ENCODE peak calls at places on chromosome 6, in ten cellular contexts. One of them, this sample, is unnamed.

GRCh38 chr6:169895000-169895759 is 143.8 kb downstream of the ERMARD start:
- DNase-seq in neural crest cell: no peak
- DNase-seq in mucosa of descending colon: no peak
- DNase-seq in cardiac muscle cell: no peak
- DNase-seq in lower lobe of right lung: no peak
- DNase-seq in HFF-Myc: no peak
- DNase-seq in endothelial cell: no peak
- DNase-seq in D721Med: no peak
- DNase-seq in tibial nerve: no peak
- DNase-seq in CD8-positive, alpha-beta T cell: no peak
- DNase-seq in this sample: no peak

GRCh38 chr6:167302796-167303195 is 11.7 kb downstream of the UNC93A start:
- DNase-seq in endothelial cell: no peak
- DNase-seq in lower lobe of right lung: no peak
- DNase-seq in CD8-positive, alpha-beta T cell: no peak
- DNase-seq in mucosa of descending colon: no peak
- DNase-seq in neural crest cell: no peak
- DNase-seq in tibial nerve: no peak
- DNase-seq in HFF-Myc: no peak
- DNase-seq in D721Med: no peak
- DNase-seq in cardiac muscle cell: no peak
- DNase-seq in this sample: no peak

GRCh38 chr6:141890661-141891060 is 242.1 kb upstream of the GJE1 start:
- DNase-seq in lower lobe of right lung: no peak
- DNase-seq in endothelial cell: no peak
- DNase-seq in HFF-Myc: no peak
- DNase-seq in D721Med: no peak
- DNase-seq in cardiac muscle cell: peak
- DNase-seq in tibial nerve: no peak
- DNase-seq in mucosa of descending colon: no peak
- DNase-seq in CD8-positive, alpha-beta T cell: no peak
- DNase-seq in neural crest cell: no peak
- DNase-seq in this sample: no peak

GRCh38 chr6:161137839-161138544 is 135.9 kb downstream of the AGPAT4 start:
- DNase-seq in cardiac muscle cell: no peak
- DNase-seq in mucosa of descending colon: no peak
- DNase-seq in lower lobe of right lung: no peak
- DNase-seq in neural crest cell: no peak
- DNase-seq in endothelial cell: no peak
- DNase-seq in CD8-positive, alpha-beta T cell: no peak
- DNase-seq in D721Med: no peak
- DNase-seq in HFF-Myc: no peak
- DNase-seq in tibial nerve: no peak
- DNase-seq in this sample: no peak

GRCh38 chr6:24923885-24924401 is 11.8 kb downstream of the RIPOR2 start:
- DNase-seq in D721Med: no peak
- DNase-seq in mucosa of descending colon: no peak
- DNase-seq in lower lobe of right lung: no peak
- DNase-seq in HFF-Myc: no peak
- DNase-seq in cardiac muscle cell: no peak
- DNase-seq in neural crest cell: no peak
- DNase-seq in CD8-positive, alpha-beta T cell: no peak
- DNase-seq in tibial nerve: no peak
- DNase-seq in endothelial cell: no peak
- DNase-seq in this sample: no peak

GRCh38 chr6:90907931-90908655 is 321.2 kb upstream of the MAP3K7 start:
- DNase-seq in neural crest cell: no peak
- DNase-seq in mucosa of descending colon: no peak
- DNase-seq in lower lobe of right lung: no peak
- DNase-seq in tibial nerve: no peak
- DNase-seq in CD8-positive, alpha-beta T cell: no peak
- DNase-seq in HFF-Myc: no peak
- DNase-seq in endothelial cell: no peak
- DNase-seq in D721Med: no peak
- DNase-seq in cardiac muscle cell: no peak
- DNase-seq in this sample: no peak

GRCh38 chr6:112881828-112882227 is 534.7 kb downstream of the RFPL4B start:
- DNase-seq in mucosa of descending colon: no peak
- DNase-seq in neural crest cell: no peak
- DNase-seq in CD8-positive, alpha-beta T cell: no peak
- DNase-seq in cardiac muscle cell: no peak
- DNase-seq in endothelial cell: no peak
- DNase-seq in D721Med: no peak
- DNase-seq in tibial nerve: no peak
- DNase-seq in HFF-Myc: no peak
- DNase-seq in lower lobe of right lung: no peak
- DNase-seq in this sample: no peak

GRCh38 chr6:149239573-149240209 is 77.8 kb upstream of the TAB2 start:
- DNase-seq in lower lobe of right lung: no peak
- DNase-seq in CD8-positive, alpha-beta T cell: no peak
- DNase-seq in endothelial cell: no peak
- DNase-seq in D721Med: no peak
- DNase-seq in tibial nerve: no peak
- DNase-seq in cardiac muscle cell: no peak
- DNase-seq in HFF-Myc: no peak
- DNase-seq in neural crest cell: no peak
- DNase-seq in mucosa of descending colon: no peak
- DNase-seq in this sample: no peak

GRCh38 chr6:89122625-89123024 is 4.8 kb upstream of the SRSF12 start:
- DNase-seq in endothelial cell: no peak
- DNase-seq in cardiac muscle cell: peak
- DNase-seq in mucosa of descending colon: no peak
- DNase-seq in neural crest cell: no peak
- DNase-seq in tibial nerve: no peak
- DNase-seq in CD8-positive, alpha-beta T cell: no peak
- DNase-seq in lower lobe of right lung: no peak
- DNase-seq in HFF-Myc: peak
- DNase-seq in D721Med: peak
- DNase-seq in this sample: no peak

GRCh38 chr6:43355862-43356590 is 13.4 kb downstream of the ZNF318 start:
- DNase-seq in HFF-Myc: no peak
- DNase-seq in D721Med: no peak
- DNase-seq in endothelial cell: no peak
- DNase-seq in lower lobe of right lung: no peak
- DNase-seq in tibial nerve: no peak
- DNase-seq in cardiac muscle cell: peak
- DNase-seq in CD8-positive, alpha-beta T cell: no peak
- DNase-seq in mucosa of descending colon: no peak
- DNase-seq in neural crest cell: no peak
- DNase-seq in this sample: no peak

GRCh38 chr6:154683756-154684523 is 49.3 kb upstream of the SCAF8 start:
- DNase-seq in tibial nerve: no peak
- DNase-seq in lower lobe of right lung: no peak
- DNase-seq in cardiac muscle cell: no peak
- DNase-seq in CD8-positive, alpha-beta T cell: no peak
- DNase-seq in mucosa of descending colon: no peak
- DNase-seq in HFF-Myc: peak
- DNase-seq in endothelial cell: no peak
- DNase-seq in neural crest cell: no peak
- DNase-seq in D721Med: no peak
- DNase-seq in this sample: no peak

GRCh38 chr6:71406871-71407860 is 118.6 kb downstream of the OGFRL1 start:
- DNase-seq in lower lobe of right lung: no peak
- DNase-seq in tibial nerve: no peak
- DNase-seq in D721Med: no peak
- DNase-seq in mucosa of descending colon: no peak
- DNase-seq in neural crest cell: no peak
- DNase-seq in HFF-Myc: no peak
- DNase-seq in endothelial cell: no peak
- DNase-seq in CD8-positive, alpha-beta T cell: no peak
- DNase-seq in cardiac muscle cell: no peak
- DNase-seq in this sample: no peak

GRCh38 chr6:89818977-89819335 is 638 bp downstream of the MDN1 start:
- DNase-seq in CD8-positive, alpha-beta T cell: peak
- DNase-seq in endothelial cell: no peak
- DNase-seq in tibial nerve: no peak
- DNase-seq in D721Med: no peak
- DNase-seq in cardiac muscle cell: peak
- DNase-seq in mucosa of descending colon: no peak
- DNase-seq in lower lobe of right lung: no peak
- DNase-seq in neural crest cell: peak
- DNase-seq in HFF-Myc: no peak
- DNase-seq in this sample: no peak

GRCh38 chr6:135853986-135854385 is 2.5 kb downstream of the PDE7B start:
- DNase-seq in cardiac muscle cell: no peak
- DNase-seq in HFF-Myc: no peak
- DNase-seq in tibial nerve: no peak
- DNase-seq in lower lobe of right lung: no peak
- DNase-seq in endothelial cell: no peak
- DNase-seq in neural crest cell: no peak
- DNase-seq in CD8-positive, alpha-beta T cell: no peak
- DNase-seq in D721Med: no peak
- DNase-seq in mucosa of descending colon: no peak
- DNase-seq in this sample: no peak

GRCh38 chr6:47414517-47415167 is 62.9 kb upstream of the CD2AP start:
- DNase-seq in neural crest cell: no peak
- DNase-seq in mucosa of descending colon: no peak
- DNase-seq in cardiac muscle cell: no peak
- DNase-seq in tibial nerve: no peak
- DNase-seq in CD8-positive, alpha-beta T cell: no peak
- DNase-seq in D721Med: no peak
- DNase-seq in endothelial cell: no peak
- DNase-seq in lower lobe of right lung: no peak
- DNase-seq in HFF-Myc: no peak
- DNase-seq in this sample: peak

GRCh38 chr6:129620234-129620610 is 89.8 kb downstream of the ARHGAP18 start:
- DNase-seq in CD8-positive, alpha-beta T cell: no peak
- DNase-seq in lower lobe of right lung: no peak
- DNase-seq in HFF-Myc: no peak
- DNase-seq in D721Med: no peak
- DNase-seq in cardiac muscle cell: no peak
- DNase-seq in endothelial cell: no peak
- DNase-seq in tibial nerve: no peak
- DNase-seq in mucosa of descending colon: no peak
- DNase-seq in neural crest cell: no peak
- DNase-seq in this sample: no peak

GRCh38 chr6:129624488-129624887 is 85.5 kb downstream of the ARHGAP18 start:
- DNase-seq in tibial nerve: no peak
- DNase-seq in neural crest cell: no peak
- DNase-seq in CD8-positive, alpha-beta T cell: no peak
- DNase-seq in mucosa of descending colon: no peak
- DNase-seq in D721Med: no peak
- DNase-seq in lower lobe of right lung: no peak
- DNase-seq in cardiac muscle cell: no peak
- DNase-seq in HFF-Myc: no peak
- DNase-seq in endothelial cell: no peak
- DNase-seq in this sample: no peak

GRCh38 chr6:129619579-129620233 is 90.3 kb downstream of the ARHGAP18 start:
- DNase-seq in HFF-Myc: no peak
- DNase-seq in CD8-positive, alpha-beta T cell: no peak
- DNase-seq in endothelial cell: no peak
- DNase-seq in neural crest cell: no peak
- DNase-seq in cardiac muscle cell: no peak
- DNase-seq in mucosa of descending colon: no peak
- DNase-seq in lower lobe of right lung: no peak
- DNase-seq in D721Med: no peak
- DNase-seq in tibial nerve: no peak
- DNase-seq in this sample: no peak

GRCh38 chr6:129623008-129623732 is 86.8 kb downstream of the ARHGAP18 start:
- DNase-seq in D721Med: no peak
- DNase-seq in HFF-Myc: no peak
- DNase-seq in mucosa of descending colon: no peak
- DNase-seq in endothelial cell: no peak
- DNase-seq in tibial nerve: no peak
- DNase-seq in neural crest cell: no peak
- DNase-seq in lower lobe of right lung: no peak
- DNase-seq in cardiac muscle cell: no peak
- DNase-seq in CD8-positive, alpha-beta T cell: no peak
- DNase-seq in this sample: no peak

DNA sequence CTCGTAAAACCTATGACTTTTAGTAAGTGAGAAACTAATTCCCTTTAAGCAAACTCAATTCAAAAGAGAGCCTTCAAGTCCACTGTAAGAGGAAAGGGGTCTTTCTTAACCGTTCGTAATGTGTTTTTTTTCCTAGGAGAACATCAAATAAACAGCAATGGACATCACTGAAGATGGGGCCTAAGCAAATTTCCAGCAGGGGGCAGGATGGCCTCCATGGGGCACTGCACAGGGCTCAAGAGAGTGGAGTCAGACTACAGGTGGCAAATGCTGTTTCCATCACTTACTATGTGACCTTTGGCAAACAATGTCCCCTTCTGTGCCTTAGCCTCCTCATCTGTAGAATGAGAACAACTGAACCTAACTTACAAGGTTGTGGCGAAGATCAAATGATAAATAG is 88.7 kb downstream of the ARHGAP18 start:
- DNase-seq in mucosa of descending colon: peak
- DNase-seq in neural crest cell: no peak
- DNase-seq in tibial nerve: no peak
- DNase-seq in lower lobe of right lung: no peak
- DNase-seq in cardiac muscle cell: no peak
- DNase-seq in HFF-Myc: no peak
- DNase-seq in D721Med: no peak
- DNase-seq in CD8-positive, alpha-beta T cell: peak
- DNase-seq in endothelial cell: peak
- DNase-seq in this sample: no peak
- TF ChIP-seq CTCF in mucosa of descending colon: no peak
- TF ChIP-seq CTCF in neural crest cell: peak
- TF ChIP-seq CTCF in tibial nerve: no peak
- TF ChIP-seq CTCF in lower lobe of right lung: peak
- TF ChIP-seq CTCF in cardiac muscle cell: peak
- TF ChIP-seq CTCF in HFF-Myc: peak
- TF ChIP-seq CTCF in D721Med: peak
- TF ChIP-seq CTCF in CD8-positive, alpha-beta T cell: no peak
- TF ChIP-seq CTCF in endothelial cell: peak
- TF ChIP-seq CTCF in this sample: no peak

GRCh38 chr6:139373154-139373927 is 1.1 kb downstream of the CITED2 start:
- DNase-seq in D721Med: no peak
- DNase-seq in CD8-positive, alpha-beta T cell: peak
- DNase-seq in mucosa of descending colon: peak
- DNase-seq in lower lobe of right lung: peak
- DNase-seq in cardiac muscle cell: peak
- DNase-seq in endothelial cell: peak
- DNase-seq in HFF-Myc: no peak
- DNase-seq in tibial nerve: peak
- DNase-seq in neural crest cell: peak
- DNase-seq in this sample: no peak
- TF ChIP-seq CTCF in D721Med: peak
- TF ChIP-seq CTCF in CD8-positive, alpha-beta T cell: peak
- TF ChIP-seq CTCF in mucosa of descending colon: no peak
- TF ChIP-seq CTCF in lower lobe of right lung: peak
- TF ChIP-seq CTCF in cardiac muscle cell: no peak
- TF ChIP-seq CTCF in endothelial cell: peak
- TF ChIP-seq CTCF in HFF-Myc: no peak
- TF ChIP-seq CTCF in tibial nerve: peak
- TF ChIP-seq CTCF in neural crest cell: peak
- TF ChIP-seq CTCF in this sample: no peak

GRCh38 chr6:117602151-117602898 is at the start of gene GOPC:
- DNase-seq in endothelial cell: peak
- DNase-seq in neural crest cell: peak
- DNase-seq in lower lobe of right lung: peak
- DNase-seq in mucosa of descending colon: peak
- DNase-seq in tibial nerve: peak
- DNase-seq in cardiac muscle cell: peak
- DNase-seq in CD8-positive, alpha-beta T cell: peak
- DNase-seq in HFF-Myc: peak
- DNase-seq in D721Med: peak
- DNase-seq in this sample: peak
- TF ChIP-seq CTCF in endothelial cell: no peak
- TF ChIP-seq CTCF in neural crest cell: peak
- TF ChIP-seq CTCF in lower lobe of right lung: peak
- TF ChIP-seq CTCF in mucosa of descending colon: no peak
- TF ChIP-seq CTCF in tibial nerve: peak
- TF ChIP-seq CTCF in cardiac muscle cell: peak
- TF ChIP-seq CTCF in CD8-positive, alpha-beta T cell: no peak
- TF ChIP-seq CTCF in HFF-Myc: no peak
- TF ChIP-seq CTCF in D721Med: no peak
- TF ChIP-seq CTCF in this sample: peak

GRCh38 chr6:133889557-133890301 is 816 bp downstream of the TCF21 start:
- DNase-seq in endothelial cell: peak
- DNase-seq in mucosa of descending colon: no peak
- DNase-seq in neural crest cell: peak
- DNase-seq in CD8-positive, alpha-beta T cell: no peak
- DNase-seq in D721Med: no peak
- DNase-seq in lower lobe of right lung: peak
- DNase-seq in tibial nerve: no peak
- DNase-seq in HFF-Myc: no peak
- DNase-seq in cardiac muscle cell: peak
- DNase-seq in this sample: no peak
- TF ChIP-seq CTCF in endothelial cell: no peak
- TF ChIP-seq CTCF in mucosa of descending colon: no peak
- TF ChIP-seq CTCF in neural crest cell: no peak
- TF ChIP-seq CTCF in CD8-positive, alpha-beta T cell: no peak
- TF ChIP-seq CTCF in D721Med: no peak
- TF ChIP-seq CTCF in lower lobe of right lung: no peak
- TF ChIP-seq CTCF in tibial nerve: no peak
- TF ChIP-seq CTCF in HFF-Myc: no peak
- TF ChIP-seq CTCF in cardiac muscle cell: peak
- TF ChIP-seq CTCF in this sample: no peak